ENCODE peak calls at places on chromosomes 7 and 10, in nine cellular contexts. One of them, this sample, is unnamed. For H3K9me3, the result is how much of the 10 kb centered on the place peaks cover.

GRCh38 chr7:155598810-155599210 is 45.7 kb upstream of the RBM33 start:
- DNase-seq in heart left ventricle: peak
- DNase-seq in sigmoid colon: peak
- DNase-seq in A549: peak
- DNase-seq in ovary: peak
- DNase-seq in IMR-90: peak
- DNase-seq in body of pancreas: peak
- DNase-seq in transverse colon: peak
- DNase-seq in uterus: peak
- DNase-seq in this sample: peak

GRCh38 chr10:4070921-4071320 is 285.9 kb upstream of the KLF6 start:
- DNase-seq in sigmoid colon: no peak
- DNase-seq in ovary: no peak
- DNase-seq in body of pancreas: no peak
- DNase-seq in IMR-90: no peak
- DNase-seq in uterus: no peak
- DNase-seq in A549: no peak
- DNase-seq in heart left ventricle: no peak
- DNase-seq in transverse colon: no peak
- DNase-seq in this sample: no peak

GRCh38 chr7:144255471-144255897 is 9.1 kb downstream of the OR2A7 start:
- DNase-seq in A549: no peak
- DNase-seq in body of pancreas: no peak
- DNase-seq in uterus: no peak
- DNase-seq in IMR-90: no peak
- DNase-seq in sigmoid colon: peak
- DNase-seq in heart left ventricle: no peak
- DNase-seq in transverse colon: no peak
- DNase-seq in ovary: no peak
- DNase-seq in this sample: no peak

GRCh38 chr7:7883394-7883793 is 85.2 kb upstream of the GLCCI1 start:
- DNase-seq in transverse colon: no peak
- DNase-seq in body of pancreas: no peak
- DNase-seq in heart left ventricle: no peak
- DNase-seq in IMR-90: no peak
- DNase-seq in ovary: no peak
- DNase-seq in uterus: no peak
- DNase-seq in sigmoid colon: no peak
- DNase-seq in A549: no peak
- DNase-seq in this sample: no peak

GRCh38 chr10:76350583-76350982 is 919.2 kb downstream of the LRMDA start:
- DNase-seq in transverse colon: no peak
- DNase-seq in body of pancreas: no peak
- DNase-seq in heart left ventricle: no peak
- DNase-seq in uterus: no peak
- DNase-seq in A549: no peak
- DNase-seq in ovary: no peak
- DNase-seq in sigmoid colon: no peak
- DNase-seq in IMR-90: no peak
- DNase-seq in this sample: no peak

GRCh38 chr7:106795171-106795876 is 69.8 kb upstream of the PIK3CG start:
- DNase-seq in A549: no peak
- DNase-seq in sigmoid colon: no peak
- DNase-seq in ovary: no peak
- DNase-seq in uterus: no peak
- DNase-seq in body of pancreas: no peak
- DNase-seq in transverse colon: no peak
- DNase-seq in heart left ventricle: no peak
- DNase-seq in IMR-90: no peak
- DNase-seq in this sample: no peak

GRCh38 chr7:17299477-17299991 is 1.1 kb downstream of the AHR start:
- DNase-seq in ovary: no peak
- DNase-seq in A549: peak
- DNase-seq in uterus: no peak
- DNase-seq in sigmoid colon: no peak
- DNase-seq in IMR-90: peak
- DNase-seq in heart left ventricle: no peak
- DNase-seq in body of pancreas: no peak
- DNase-seq in transverse colon: peak
- DNase-seq in this sample: peak

GRCh38 chr10:95391570-95392249 is 100.9 kb upstream of the PDLIM1 start:
- DNase-seq in heart left ventricle: no peak
- DNase-seq in IMR-90: peak
- DNase-seq in body of pancreas: no peak
- DNase-seq in A549: peak
- DNase-seq in sigmoid colon: no peak
- DNase-seq in transverse colon: no peak
- DNase-seq in ovary: peak
- DNase-seq in uterus: no peak
- DNase-seq in this sample: peak

GRCh38 chr7:11243739-11244138 is 270.1 kb downstream of the PHF14 start:
- DNase-seq in heart left ventricle: no peak
- DNase-seq in ovary: no peak
- DNase-seq in transverse colon: no peak
- DNase-seq in body of pancreas: no peak
- DNase-seq in uterus: no peak
- DNase-seq in IMR-90: no peak
- DNase-seq in A549: no peak
- DNase-seq in sigmoid colon: no peak
- DNase-seq in this sample: no peak

GRCh38 chr10:133279266-133279960 is 2.7 kb upstream of the ADAM8 start:
- DNase-seq in A549: no peak
- DNase-seq in ovary: no peak
- DNase-seq in uterus: no peak
- DNase-seq in IMR-90: no peak
- DNase-seq in body of pancreas: no peak
- DNase-seq in heart left ventricle: no peak
- DNase-seq in sigmoid colon: no peak
- DNase-seq in transverse colon: no peak
- DNase-seq in this sample: no peak

GRCh38 chr10:49569031-49569765 is 30.3 kb upstream of the ERCC6 start:
- DNase-seq in heart left ventricle: no peak
- DNase-seq in uterus: peak
- DNase-seq in body of pancreas: no peak
- DNase-seq in ovary: no peak
- DNase-seq in sigmoid colon: no peak
- DNase-seq in IMR-90: peak
- DNase-seq in transverse colon: no peak
- DNase-seq in A549: no peak
- DNase-seq in this sample: no peak

GRCh38 chr7:44547536-44548221 is 6.5 kb upstream of the NPC1L1 start:
- DNase-seq in body of pancreas: no peak
- DNase-seq in A549: no peak
- DNase-seq in transverse colon: no peak
- DNase-seq in ovary: no peak
- DNase-seq in uterus: no peak
- DNase-seq in heart left ventricle: no peak
- DNase-seq in sigmoid colon: no peak
- DNase-seq in IMR-90: no peak
- DNase-seq in this sample: no peak

GRCh38 chr10:104681485-104681884 is 40.4 kb downstream of the SORCS3 start:
- DNase-seq in sigmoid colon: no peak
- DNase-seq in uterus: no peak
- DNase-seq in heart left ventricle: no peak
- DNase-seq in body of pancreas: no peak
- DNase-seq in IMR-90: no peak
- DNase-seq in A549: no peak
- DNase-seq in ovary: no peak
- DNase-seq in transverse colon: no peak
- DNase-seq in this sample: no peak

GRCh38 chr10:15703167-15703880 is 16.4 kb downstream of the ITGA8 start:
- DNase-seq in body of pancreas: no peak
- DNase-seq in IMR-90: no peak
- DNase-seq in ovary: no peak
- DNase-seq in transverse colon: no peak
- DNase-seq in A549: no peak
- DNase-seq in heart left ventricle: no peak
- DNase-seq in uterus: no peak
- DNase-seq in sigmoid colon: no peak
- DNase-seq in this sample: no peak

GRCh38 chr7:37504791-37505190 is 56.1 kb upstream of the ELMO1 start:
- DNase-seq in A549: no peak
- DNase-seq in ovary: no peak
- DNase-seq in sigmoid colon: no peak
- DNase-seq in transverse colon: no peak
- DNase-seq in uterus: no peak
- DNase-seq in body of pancreas: no peak
- DNase-seq in IMR-90: no peak
- DNase-seq in heart left ventricle: no peak
- DNase-seq in this sample: no peak

GRCh38 chr7:48089415-48089975 is 430 bp downstream of the UPP1 start:
- DNase-seq in A549: no peak
- DNase-seq in sigmoid colon: peak
- DNase-seq in IMR-90: no peak
- DNase-seq in transverse colon: peak
- DNase-seq in ovary: peak
- DNase-seq in body of pancreas: peak
- DNase-seq in uterus: peak
- DNase-seq in heart left ventricle: no peak
- DNase-seq in this sample: peak

GRCh38 chr7:40499718-40500117 is 364.9 kb downstream of the SUGCT start:
- DNase-seq in transverse colon: no peak
- DNase-seq in sigmoid colon: no peak
- DNase-seq in uterus: no peak
- DNase-seq in heart left ventricle: no peak
- DNase-seq in A549: no peak
- DNase-seq in IMR-90: no peak
- DNase-seq in body of pancreas: no peak
- DNase-seq in ovary: no peak
- DNase-seq in this sample: no peak

GRCh38 chr10:14382022-14382421 is 51.3 kb upstream of the FRMD4A start:
- DNase-seq in body of pancreas: no peak
- DNase-seq in transverse colon: no peak
- DNase-seq in sigmoid colon: no peak
- DNase-seq in heart left ventricle: no peak
- DNase-seq in uterus: no peak
- DNase-seq in IMR-90: peak
- DNase-seq in A549: no peak
- DNase-seq in ovary: no peak
- DNase-seq in this sample: no peak

GRCh38 chr10:126893841-126894240 is 11.4 kb upstream of the DOCK1 start:
- DNase-seq in A549: no peak
- DNase-seq in transverse colon: no peak
- DNase-seq in heart left ventricle: no peak
- DNase-seq in IMR-90: no peak
- DNase-seq in ovary: no peak
- DNase-seq in body of pancreas: no peak
- DNase-seq in uterus: no peak
- DNase-seq in sigmoid colon: no peak
- DNase-seq in this sample: no peak

GRCh38 chr7:13989138-13989943 is at the start of gene ETV1:
- DNase-seq in A549: peak
- DNase-seq in ovary: peak
- DNase-seq in body of pancreas: peak
- DNase-seq in transverse colon: peak
- DNase-seq in heart left ventricle: peak
- DNase-seq in sigmoid colon: peak
- DNase-seq in IMR-90: peak
- DNase-seq in uterus: peak
- DNase-seq in this sample: peak

GRCh38 chr7:157652161-157652953 is 315.6 kb downstream of the DNAJB6 start:
- DNase-seq in transverse colon: no peak
- DNase-seq in IMR-90: no peak
- DNase-seq in sigmoid colon: no peak
- DNase-seq in body of pancreas: no peak
- DNase-seq in A549: no peak
- DNase-seq in ovary: no peak
- DNase-seq in heart left ventricle: no peak
- DNase-seq in uterus: no peak
- DNase-seq in this sample: no peak

GRCh38 chr10:32446701-32447406 is 914 bp downstream of the CCDC7 start:
- DNase-seq in heart left ventricle: no peak
- DNase-seq in ovary: peak
- DNase-seq in body of pancreas: no peak
- DNase-seq in transverse colon: no peak
- DNase-seq in A549: peak
- DNase-seq in sigmoid colon: no peak
- DNase-seq in IMR-90: peak
- DNase-seq in uterus: no peak
- DNase-seq in this sample: peak
- TF ChIP-seq POLR2A in heart left ventricle: no peak
- TF ChIP-seq POLR2A in ovary: no peak
- TF ChIP-seq POLR2A in body of pancreas: no peak
- TF ChIP-seq POLR2A in transverse colon: no peak
- TF ChIP-seq POLR2A in A549: no peak
- TF ChIP-seq POLR2A in sigmoid colon: no peak
- TF ChIP-seq POLR2A in IMR-90: no peak
- TF ChIP-seq POLR2A in uterus: no peak
- TF ChIP-seq POLR2A in this sample: no peak

GRCh38 chr10:29438271-29438670 is 149.4 kb downstream of the LYZL1 start:
- DNase-seq in IMR-90: peak
- DNase-seq in A549: no peak
- DNase-seq in body of pancreas: no peak
- DNase-seq in sigmoid colon: no peak
- DNase-seq in transverse colon: no peak
- DNase-seq in uterus: no peak
- DNase-seq in ovary: no peak
- DNase-seq in heart left ventricle: no peak
- DNase-seq in this sample: no peak
- H3K9me3 ChIP-seq in IMR-90: under half
- H3K9me3 ChIP-seq in A549: under half
- H3K9me3 ChIP-seq in body of pancreas: under half
- H3K9me3 ChIP-seq in sigmoid colon: under half
- H3K9me3 ChIP-seq in transverse colon: under half
- H3K9me3 ChIP-seq in uterus: under half
- H3K9me3 ChIP-seq in ovary: under half
- H3K9me3 ChIP-seq in heart left ventricle: under half
- H3K9me3 ChIP-seq in this sample: under half

GRCh38 chr10:128018236-128018635 is 108.0 kb downstream of the MKI67 start:
- DNase-seq in sigmoid colon: peak
- DNase-seq in A549: no peak
- DNase-seq in ovary: no peak
- DNase-seq in uterus: no peak
- DNase-seq in heart left ventricle: no peak
- DNase-seq in IMR-90: peak
- DNase-seq in body of pancreas: no peak
- DNase-seq in transverse colon: no peak
- DNase-seq in this sample: no peak
- TF ChIP-seq POLR2A in sigmoid colon: no peak
- TF ChIP-seq POLR2A in A549: no peak
- TF ChIP-seq POLR2A in ovary: no peak
- TF ChIP-seq POLR2A in uterus: no peak
- TF ChIP-seq POLR2A in heart left ventricle: no peak
- TF ChIP-seq POLR2A in IMR-90: no peak
- TF ChIP-seq POLR2A in body of pancreas: no peak
- TF ChIP-seq POLR2A in transverse colon: no peak
- TF ChIP-seq POLR2A in this sample: no peak

DNA sequence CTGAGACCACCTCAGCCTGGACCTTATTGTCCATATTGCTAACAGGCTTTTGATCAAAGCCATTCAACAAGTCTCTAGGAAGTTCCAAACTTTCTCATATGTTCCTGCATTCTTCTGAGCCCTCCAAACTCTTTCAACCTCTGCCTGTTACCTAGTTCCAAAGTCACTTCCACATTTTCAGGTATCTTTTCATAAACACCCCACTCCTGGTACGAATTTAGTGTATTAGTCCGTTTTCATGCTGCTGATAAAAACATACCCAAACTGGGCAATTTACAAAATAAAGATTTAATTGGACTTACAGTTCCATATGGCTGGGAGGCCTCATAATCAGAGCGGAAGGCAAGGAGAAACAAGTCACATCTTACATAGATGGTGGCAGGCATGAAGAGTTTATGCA is 836.8 kb downstream of the SORCS1 start:
- DNase-seq in heart left ventricle: no peak
- DNase-seq in transverse colon: no peak
- DNase-seq in IMR-90: no peak
- DNase-seq in uterus: no peak
- DNase-seq in body of pancreas: no peak
- DNase-seq in ovary: no peak
- DNase-seq in sigmoid colon: no peak
- DNase-seq in A549: no peak
- DNase-seq in this sample: no peak
- H3K9me3 ChIP-seq in heart left ventricle: under half
- H3K9me3 ChIP-seq in transverse colon: under half
- H3K9me3 ChIP-seq in IMR-90: under half
- H3K9me3 ChIP-seq in uterus: under half
- H3K9me3 ChIP-seq in body of pancreas: under half
- H3K9me3 ChIP-seq in ovary: under half
- H3K9me3 ChIP-seq in sigmoid colon: under half
- H3K9me3 ChIP-seq in A549: under half
- H3K9me3 ChIP-seq in this sample: under half

This sample was measured in testis.